ENCODE peak calls at places on chromosomes 11 and 22, in nine cellular contexts. W is uterus, O is psoas muscle, S is HCT116, N is colonic mucosa, Q is SK-N-SH, M is heart right ventricle, U is fibroblast of lung, R is A673. A is an unnamed sample. For H3K9me3, the result is how much of the 10 kb centered on the place peaks cover.

GRCh38 chr11:93330446-93330984 is at the start of gene DEUP1:
- DNase-seq in W (peak), O (peak), S (no peak), N (peak), Q (peak), M (peak), U (peak), R (peak), A (peak)

GRCh38 chr11:61746654-61747388 is 5.6 kb upstream of the MYRF start:
- DNase-seq in W (no peak), O (no peak), S (no peak), N (no peak), Q (no peak), M (no peak), U (no peak), R (no peak), A (no peak)

GRCh38 chr22:30806391-30806861 is 111.8 kb downstream of the OSBP2 start:
- DNase-seq in W (no peak), O (no peak), S (peak), N (no peak), Q (no peak), M (no peak), U (peak), R (peak), A (peak)

GRCh38 chr11:27390318-27390958 is 27.4 kb upstream of the CCDC34 start:
- DNase-seq in W (no peak), O (no peak), S (no peak), N (no peak), Q (no peak), M (no peak), U (no peak), R (no peak), A (no peak)

GRCh38 chr11:74268451-74268850 is 43.0 kb downstream of the P4HA3 start:
- DNase-seq in W (no peak), O (no peak), S (no peak), N (no peak), Q (no peak), M (no peak), U (no peak), R (no peak), A (no peak)

GRCh38 chr11:7582338-7582985 is 68.7 kb downstream of the PPFIBP2 start:
- DNase-seq in W (no peak), O (no peak), S (no peak), N (no peak), Q (no peak), M (no peak), U (no peak), R (no peak), A (no peak)

GRCh38 chr11:114154271-114155047 is 94.9 kb downstream of the ZBTB16 start:
- DNase-seq in W (no peak), O (peak), S (no peak), N (no peak), Q (no peak), M (no peak), U (peak), R (no peak), A (no peak)

GRCh38 chr22:37932821-37933578 is 20.4 kb downstream of the C22orf23 start:
- DNase-seq in W (peak), O (no peak), S (no peak), N (no peak), Q (no peak), M (no peak), U (no peak), R (no peak), A (no peak)

GRCh38 chr11:61961570-61962212 is 5.7 kb downstream of the FTH1 start:
- DNase-seq in W (peak), O (peak), S (no peak), N (peak), Q (no peak), M (peak), U (peak), R (no peak), A (no peak)

GRCh38 chr11:35288817-35289541 is 130.4 kb downstream of the SLC1A2 start:
- DNase-seq in W (no peak), O (no peak), S (no peak), N (no peak), Q (no peak), M (no peak), U (peak), R (no peak), A (peak)

GRCh38 chr22:46053563-46054090 is 76.7 kb upstream of the WNT7B start:
- DNase-seq in W (peak), O (peak), S (no peak), N (peak), Q (peak), M (peak), U (peak), R (peak), A (peak)

GRCh38 chr11:35077709-35078695 is 61.0 kb upstream of the CD44 start:
- DNase-seq in W (no peak), O (no peak), S (peak), N (no peak), Q (no peak), M (no peak), U (no peak), R (peak), A (peak)

GRCh38 chr22:41240377-41241132 is at the start of gene CHADL:
- DNase-seq in W (no peak), O (no peak), S (no peak), N (no peak), Q (peak), M (no peak), U (no peak), R (no peak), A (no peak)

GRCh38 chr11:17015639-17016125 is 1.5 kb upstream of the PLEKHA7 start:
- DNase-seq in W (no peak), O (no peak), S (no peak), N (no peak), Q (peak), M (no peak), U (peak), R (peak), A (no peak)

GRCh38 chr11:1410366-1411291 is 20.9 kb downstream of the BRSK2 start:
- DNase-seq in W (no peak), O (no peak), S (no peak), N (no peak), Q (peak), M (no peak), U (peak), R (no peak), A (no peak)

GRCh38 chr11:75668508-75669297 is at the start of gene MAP6:
- DNase-seq in W (peak), O (peak), S (no peak), N (peak), Q (peak), M (peak), U (peak), R (peak), A (no peak)

GRCh38 chr11:57313071-57313787 is 11.5 kb downstream of the TNKS1BP1 start:
- DNase-seq in W (no peak), O (peak), S (no peak), N (no peak), Q (no peak), M (peak), U (no peak), R (no peak), A (no peak)

GRCh38 chr11:50220651-50221050 is 188.0 kb downstream of the OR4C45 start:
- DNase-seq in W (no peak), O (no peak), S (no peak), N (no peak), Q (no peak), M (no peak), U (no peak), R (no peak), A (no peak)

GRCh38 chr11:6629892-6630631 is 10.8 kb upstream of the TPP1 start:
- DNase-seq in W (no peak), O (peak), S (no peak), N (peak), Q (no peak), M (no peak), U (no peak), R (no peak), A (no peak)

GRCh38 chr11:66607126-66607834 is 9.2 kb upstream of the RBM14 start:
- DNase-seq in W (peak), O (peak), S (no peak), N (peak), Q (no peak), M (peak), U (peak), R (no peak), A (peak)

GRCh38 chr11:112756166-112756565 is 205.1 kb upstream of the NCAM1 start:
- DNase-seq in W (no peak), O (no peak), S (no peak), N (no peak), Q (no peak), M (no peak), U (no peak), R (no peak), A (no peak)

GRCh38 chr22:28773461-28773867 is 969 bp downstream of the CCDC117 start:
- DNase-seq in W (no peak), O (no peak), S (no peak), N (no peak), Q (no peak), M (no peak), U (peak), R (no peak), A (peak)

GRCh38 chr22:35734517-35734827 is 16.8 kb downstream of the APOL5 start:
- DNase-seq in W (no peak), O (no peak), S (no peak), N (no peak), Q (no peak), M (no peak), U (no peak), R (no peak), A (no peak)

GRCh38 chr11:94767701-94768601 is at the start of gene AMOTL1:
- DNase-seq in W (peak), O (peak), S (peak), N (peak), Q (peak), M (peak), U (peak), R (peak), A (peak)
- TF ChIP-seq CTCF in W (no peak), O (no peak), S (no peak), N (no peak), Q (no peak), M (peak), U (no peak), R (no peak), A (no peak)

GRCh38 chr11:117781650-117782049 is 15.4 kb downstream of the DSCAML1 start:
- DNase-seq in W (no peak), O (no peak), S (no peak), N (no peak), Q (peak), M (no peak), U (no peak), R (no peak), A (no peak)
- H3K9me3 ChIP-seq in W (under half), O (under half), S (under half), N (under half), Q (under half), M (under half), U (under half), R (under half), A (under half)

GRCh38 chr11:14969922-14970323 is 2.2 kb downstream of the CALCA start:
- DNase-seq in W (no peak), O (no peak), S (peak), N (peak), Q (peak), M (peak), U (peak), R (peak), A (no peak)
- TF ChIP-seq CTCF in W (no peak), O (peak), S (peak), N (peak), Q (peak), M (peak), U (peak), R (peak), A (peak)

GRCh38 chr11:117096973-117097566 is 1.2 kb downstream of the SIK3 start:
- DNase-seq in W (no peak), O (no peak), S (no peak), N (no peak), Q (no peak), M (no peak), U (no peak), R (peak), A (no peak)
- H3K9me3 ChIP-seq in W (under half), O (under half), S (under half), N (under half), Q (under half), M (under half), U (under half), R (under half), A (under half)

DNA sequence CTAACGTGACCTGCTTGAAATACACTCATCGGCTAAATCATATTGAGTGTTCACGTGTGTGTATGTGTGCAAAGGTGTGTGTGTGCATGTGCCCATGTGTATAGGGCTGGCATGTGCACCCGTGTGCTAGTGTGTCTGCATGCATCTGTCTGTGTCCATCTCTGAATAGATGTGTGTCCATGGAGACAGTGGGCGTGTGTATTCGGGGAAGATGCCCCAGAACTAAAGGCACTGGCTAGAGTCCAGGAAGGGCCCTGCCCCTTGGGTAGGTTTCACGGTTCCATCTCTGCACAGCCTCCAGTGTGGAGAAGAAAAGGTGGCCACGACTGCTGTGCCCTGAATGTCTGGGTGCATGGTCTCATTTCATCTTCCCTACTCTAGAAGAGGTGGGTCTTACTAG is 220.3 kb downstream of the MN1 start:
- DNase-seq in W (no peak), O (no peak), S (no peak), N (no peak), Q (no peak), M (no peak), U (no peak), R (no peak), A (no peak)
- TF ChIP-seq CTCF in W (no peak), O (no peak), S (no peak), N (no peak), Q (no peak), M (no peak), U (no peak), R (no peak), A (no peak)

DNA sequence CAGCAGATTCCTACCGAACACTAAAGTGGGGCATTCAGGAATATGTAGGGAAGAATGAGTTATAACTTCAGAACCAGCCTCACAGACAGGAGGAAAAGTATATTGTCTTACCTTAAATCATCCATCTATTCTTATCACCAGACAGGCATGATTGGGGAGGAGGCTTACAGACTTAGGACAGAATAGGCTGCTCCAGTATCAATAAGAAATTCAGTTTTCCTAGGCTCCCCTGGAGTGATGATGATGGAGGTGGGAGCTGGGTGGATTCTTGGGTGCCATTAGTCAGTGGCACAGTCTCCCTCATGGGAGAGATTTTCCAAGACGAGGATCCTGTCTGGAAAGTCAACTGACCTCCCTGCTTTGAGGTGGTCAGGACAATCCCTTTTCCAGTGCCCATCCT is 225.0 kb downstream of the AASDHPPT start:
- DNase-seq in W (no peak), O (no peak), S (no peak), N (no peak), Q (no peak), M (no peak), U (no peak), R (no peak), A (no peak)
- H3K9me3 ChIP-seq in W (under half), O (under half), S (under half), N (under half), Q (under half), M (under half), U (under half), R (under half), A (under half)

DNA sequence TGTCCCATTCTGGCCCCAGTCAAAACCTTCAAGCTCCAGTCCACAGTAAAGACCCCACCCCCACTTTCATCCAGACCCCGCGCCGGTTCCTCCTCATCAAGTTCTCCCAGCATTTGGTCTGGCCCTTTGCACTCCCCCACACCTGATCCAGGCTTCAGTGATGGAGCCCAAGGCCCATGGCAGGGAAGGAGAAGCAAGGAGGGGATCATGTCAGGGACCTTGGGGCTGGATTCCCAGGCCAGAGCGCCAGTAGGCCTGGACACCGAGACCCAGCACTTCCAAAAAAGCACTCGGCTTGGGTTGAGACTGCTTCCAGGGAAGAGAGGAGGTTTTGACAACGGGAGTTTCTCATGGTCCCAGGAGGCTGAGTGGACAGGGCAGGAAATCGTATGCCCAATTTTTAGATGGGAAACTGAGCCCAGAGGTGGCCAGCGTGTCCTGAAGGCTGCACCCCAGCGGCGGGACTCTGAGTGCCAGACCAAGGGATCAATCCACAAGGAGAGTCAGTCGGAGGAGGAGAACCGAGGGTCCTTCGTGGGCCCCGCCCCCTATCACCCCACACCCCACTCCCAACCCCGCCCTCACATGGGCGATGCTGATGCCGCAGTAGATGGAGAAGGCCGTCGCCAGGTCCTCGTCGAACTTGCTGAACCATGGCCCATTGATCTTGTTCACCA is 90.5 kb downstream of the PDE2A start:
- DNase-seq in W (no peak), O (peak), S (no peak), N (no peak), Q (no peak), M (no peak), U (no peak), R (no peak), A (no peak)
- TF ChIP-seq CTCF in W (no peak), O (no peak), S (no peak), N (no peak), Q (no peak), M (no peak), U (no peak), R (no peak), A (no peak)

A was measured in astrocyte.